ENCODE peak calls at places on chromosomes 4 and X, in five cellular contexts. A is suprapubic skin, V is stomach, H is A549, F is HepG2. T is an unnamed sample.

GRCh38 chr4:53777244-53777984 is 186.1 kb upstream of the LNX1 start:
- DNase-seq in A (no peak), V (no peak), H (peak; percentile 15), F (no peak), T (no peak)

GRCh38 chrX:43644124-43644701 is 11.9 kb upstream of the MAOA start:
- DNase-seq in A (no peak), V (no peak), H (peak; percentile 19), F (no peak), T (peak; percentile 1)

GRCh38 chr4:74583757-74584156 is 138.8 kb downstream of the AREG start:
- DNase-seq in A (no peak), V (no peak), H (no peak), F (peak; percentile 49), T (no peak)

GRCh38 chrX:15349046-15349445 is 13.7 kb upstream of the PIGA start:
- DNase-seq in A (no peak), V (peak; percentile 42), H (peak; percentile 31), F (peak; percentile 55), T (peak; percentile 46)

GRCh38 chr4:73053974-73054480 is 15.5 kb downstream of the COX18 start:
- DNase-seq in A (no peak), V (no peak), H (no peak), F (no peak), T (no peak)

GRCh38 chr4:113145519-113146291 is 96.3 kb downstream of the ANK2 start:
- DNase-seq in A (no peak), V (no peak), H (no peak), F (peak; percentile 85), T (no peak)

GRCh38 chr4:92520563-92520962 is 216.8 kb downstream of the GRID2 start:
- DNase-seq in A (no peak), V (no peak), H (no peak), F (no peak), T (no peak)

GRCh38 chr4:100428051-100428450 is 89.8 kb downstream of the EMCN start:
- DNase-seq in A (no peak), V (no peak), H (no peak), F (no peak), T (no peak)

GRCh38 chr4:153634737-153635353 is 49.2 kb upstream of the TLR2 start:
- DNase-seq in A (no peak), V (no peak), H (peak; percentile 4), F (peak; percentile 9), T (peak; percentile 36)

GRCh38 chrX:9396930-9397329 is 67.9 kb upstream of the TBL1X start:
- DNase-seq in A (no peak), V (no peak), H (no peak), F (peak; percentile 79), T (no peak)

GRCh38 chrX:30196322-30196721 is 19.0 kb upstream of the MAGEB2 start:
- DNase-seq in A (no peak), V (no peak), H (peak; percentile 35), F (no peak), T (no peak)

GRCh38 chr4:139734201-139734874 is 68.7 kb downstream of the MGST2 start:
- DNase-seq in A (no peak), V (no peak), H (no peak), F (no peak), T (no peak)
- TF ChIP-seq POLR2A in A (no peak), V (no peak), H (no peak), F (no peak), T (no peak)

DNA sequence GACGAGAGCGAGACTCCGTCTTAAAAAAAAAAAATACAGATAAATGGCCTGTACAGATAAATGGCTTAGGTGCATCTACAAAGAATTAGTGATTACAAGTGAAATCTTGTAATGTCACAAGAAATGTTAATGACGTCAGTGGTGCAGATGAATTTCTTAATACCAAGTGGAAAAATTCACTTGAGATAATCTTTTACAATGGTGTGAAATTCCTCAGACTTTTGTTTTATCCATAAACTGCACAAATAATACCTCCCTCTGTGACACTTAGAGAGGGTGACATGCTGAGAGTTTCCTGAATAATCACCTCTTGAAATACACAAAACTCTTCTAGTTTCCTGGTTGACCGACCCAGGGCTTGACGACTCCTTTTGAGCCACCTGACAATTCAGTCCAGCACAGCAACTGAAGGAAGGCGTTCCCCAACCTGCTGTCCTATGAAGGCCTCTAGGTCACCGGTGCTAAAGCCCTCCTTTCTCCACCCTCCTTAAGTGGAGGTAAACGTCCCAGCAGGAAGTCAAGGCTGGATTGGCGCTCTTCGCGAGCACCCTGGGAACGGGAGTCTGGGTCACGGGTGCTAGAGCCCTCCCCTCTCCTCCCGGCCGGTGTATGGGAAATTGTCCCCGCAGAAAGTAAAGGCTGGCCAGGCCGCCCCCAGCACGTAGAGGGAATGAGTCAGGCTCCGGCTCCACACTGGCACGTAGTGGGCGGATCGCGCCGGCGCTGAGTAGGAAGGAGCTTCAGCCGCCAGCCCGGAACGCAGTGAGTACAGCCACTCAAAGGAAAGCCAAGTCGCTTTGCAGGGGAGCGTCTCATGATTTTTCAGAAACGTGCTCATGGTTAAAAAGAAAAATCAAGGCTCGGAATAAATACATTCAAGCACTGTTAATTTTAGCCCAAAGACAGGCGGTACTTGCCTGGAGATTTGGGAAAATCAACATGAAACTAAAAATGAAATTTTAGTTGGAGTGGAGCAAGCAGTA is at the start of gene TMEM144:
- DNase-seq in A (peak; percentile 93), V (peak; percentile 89), H (peak; percentile 73), F (peak; percentile 79), T (peak; percentile 85)
- TF ChIP-seq POLR2A in A (peak; percentile 19), V (no peak), H (peak; percentile 51), F (peak; percentile 64), T (peak; percentile 70)

DNA sequence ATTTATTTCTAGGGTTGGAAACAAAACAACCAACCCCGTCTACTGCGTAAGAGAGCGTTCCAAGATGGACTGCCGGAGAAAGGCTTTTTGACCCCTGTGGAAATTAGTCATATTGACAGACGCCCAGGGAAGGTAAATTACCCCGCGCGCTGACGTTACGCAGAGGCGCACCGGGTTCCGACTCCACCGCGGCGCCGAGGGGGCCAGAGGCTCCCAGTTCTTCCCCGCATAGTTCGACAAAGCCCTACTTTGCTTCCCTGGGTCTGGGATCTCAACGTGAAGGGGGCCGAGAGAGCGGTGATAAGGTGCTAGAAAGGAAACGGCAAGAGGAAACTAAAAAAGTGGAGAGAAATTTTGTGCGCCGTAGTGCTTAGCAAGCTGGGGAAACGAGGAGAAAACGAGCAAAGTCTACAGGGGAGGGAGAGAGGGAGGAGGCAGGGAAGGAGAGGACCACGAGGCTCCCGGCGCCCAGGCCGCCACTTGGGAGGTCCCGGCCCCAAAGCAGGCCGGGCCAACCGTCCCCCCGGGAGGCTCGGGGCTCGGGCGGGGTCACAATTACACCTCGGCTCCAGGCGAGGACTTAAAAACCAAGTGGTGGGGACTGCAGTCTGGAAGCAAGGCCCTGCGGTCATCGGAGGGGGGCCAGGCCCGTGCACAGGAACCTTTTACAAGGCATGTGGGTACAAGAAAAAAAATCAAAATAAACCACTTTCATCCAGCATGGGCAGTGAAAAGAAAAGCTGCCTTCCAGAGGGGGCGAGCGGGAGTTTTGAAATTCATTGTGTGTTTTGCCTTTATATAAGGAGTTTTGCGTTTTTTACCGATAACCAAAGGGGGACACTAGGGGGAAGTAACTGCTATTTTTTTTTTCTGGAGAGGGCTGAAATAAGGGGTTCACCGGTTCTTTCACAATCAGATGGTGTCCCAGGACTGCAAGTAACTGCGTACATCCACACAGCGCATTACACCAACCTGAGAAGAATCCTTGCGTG is 13.1 kb downstream of the HAND2 start:
- DNase-seq in A (no peak), V (no peak), H (no peak), F (no peak), T (no peak)
- TF ChIP-seq POLR2A in A (no peak), V (no peak), H (no peak), F (no peak), T (no peak)

DNA sequence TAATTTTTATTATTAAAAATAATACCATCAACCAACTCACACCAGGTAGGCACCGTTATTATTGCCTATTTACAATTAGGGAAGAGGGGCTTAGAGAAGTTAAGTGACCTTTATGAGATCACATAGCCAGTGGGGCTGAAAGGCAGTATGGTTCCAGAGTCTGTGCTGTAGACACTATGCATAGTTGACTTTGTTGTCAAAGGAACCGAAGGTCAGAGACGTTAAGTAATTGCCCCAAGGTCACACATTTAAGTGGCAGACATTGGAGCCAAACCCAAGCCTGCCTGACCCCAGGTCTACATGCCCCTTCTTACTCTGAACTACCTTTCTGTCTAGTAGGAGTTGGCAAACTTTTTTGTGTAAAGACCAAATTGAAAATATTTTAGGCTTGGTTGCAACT is 36.4 kb downstream of the RHOH start:
- DNase-seq in A (no peak), V (no peak), H (no peak), F (peak; percentile 41), T (no peak)
- TF ChIP-seq POLR2A in A (no peak), V (no peak), H (no peak), F (no peak), T (no peak)

GRCh38 chrX:386768-387575 is at the start of gene PPP2R3B:
- DNase-seq in A (peak; percentile 99), V (peak; percentile 99), H (peak; percentile 99), F (peak; percentile 93), T (no peak)
- TF ChIP-seq POLR2A in A (no peak), V (no peak), H (peak; percentile 74), F (no peak), T (peak; percentile 86)

DNA sequence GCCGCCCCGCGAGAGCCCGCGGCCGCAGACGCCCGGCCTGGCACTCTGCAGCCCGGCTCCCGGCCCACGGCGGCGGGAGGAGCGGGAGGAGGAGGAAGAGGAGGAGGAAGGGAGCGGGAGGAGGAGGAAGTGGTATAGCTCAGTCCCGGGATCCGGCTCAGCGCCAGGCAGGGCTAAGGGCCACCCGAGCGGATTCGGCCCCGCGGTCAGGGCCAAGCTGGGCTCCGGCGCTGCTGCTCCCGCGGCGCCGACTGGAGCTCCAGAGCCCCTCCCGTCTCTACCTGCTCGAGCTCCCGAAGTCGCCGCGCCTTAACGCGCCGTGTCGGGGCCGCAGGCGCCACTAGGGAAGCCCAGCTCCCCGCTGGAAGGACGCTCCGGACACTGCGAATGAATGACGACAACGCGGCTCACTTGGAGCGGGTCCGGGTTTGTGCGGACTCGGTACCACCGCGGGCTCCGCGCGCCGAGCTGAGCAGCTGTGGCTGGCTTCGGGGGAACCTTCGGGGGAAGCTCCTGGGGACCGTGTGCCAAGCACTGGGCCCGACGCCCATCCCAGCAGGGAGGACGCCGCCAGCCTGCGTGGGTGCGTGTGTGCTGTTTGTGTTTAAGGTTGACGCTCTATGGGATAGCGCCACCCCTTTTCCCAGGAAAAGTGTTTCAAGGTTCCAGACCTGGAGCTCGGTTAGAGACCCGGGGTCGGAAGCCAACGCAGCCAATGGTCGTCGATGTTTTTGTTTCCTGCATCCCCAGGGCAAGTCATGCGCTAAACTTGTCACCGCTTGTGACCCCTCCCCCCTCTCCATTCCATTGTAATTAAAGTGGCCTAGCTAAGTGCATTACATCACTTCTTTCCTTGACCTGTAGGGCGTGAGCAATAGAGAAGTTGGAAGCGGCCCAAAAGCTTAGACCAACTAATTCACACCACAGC is at the start of gene TBC1D9:
- DNase-seq in A (peak; percentile 89), V (peak; percentile 79), H (peak; percentile 49), F (peak; percentile 68), T (peak; percentile 8)
- TF ChIP-seq POLR2A in A (peak; percentile 29), V (peak; percentile 39), H (peak; percentile 51), F (peak; percentile 77), T (no peak)

GRCh38 chr4:17336524-17336941 is 175.4 kb downstream of the QDPR start:
- DNase-seq in A (peak; percentile 66), V (no peak), H (no peak), F (peak; percentile 6), T (no peak)
- TF ChIP-seq POLR2A in A (no peak), V (no peak), H (no peak), F (no peak), T (no peak)

GRCh38 chrX:40158036-40158706 is 60.4 kb upstream of the BCOR start:
- DNase-seq in A (peak; percentile 66), V (no peak), H (peak; percentile 70), F (no peak), T (peak; percentile 52)
- TF ChIP-seq POLR2A in A (no peak), V (no peak), H (peak; percentile 63), F (no peak), T (no peak)

GRCh38 chrX:51802917-51803688 is 59.9 kb downstream of the GSPT2 start:
- DNase-seq in A (peak; percentile 57), V (peak; percentile 57), H (peak; percentile 9), F (peak; percentile 1), T (peak; percentile 43)
- TF ChIP-seq POLR2A in A (no peak), V (no peak), H (no peak), F (no peak), T (peak; percentile 16)

T was measured in erythroblast.